ENCODE peak calls at places on chromosomes 12 and 14, in nine cellular contexts. A is uterus, U is choroid plexus epithelial cell, Z is Peyer's patch, B is glutamatergic neuron, P is esophagus squamous epithelium, G is astrocyte, W is nephron progenitor cell, C is fibroblast of lung. V is an unnamed sample.

GRCh38 chr12:109927622-109928021 is 27.5 kb downstream of the TCHP start:
- DNase-seq in U (peak; percentile 69), A (no peak), B (peak; percentile 54), Z (no peak), C (peak; percentile 22), P (no peak), W (peak; percentile 36), G (no peak), V (peak; percentile 45)

GRCh38 chr12:106139422-106140141 is 828 bp upstream of the NUAK1 start:
- DNase-seq in Z (no peak), U (peak; percentile 76), A (peak; percentile 76), B (peak; percentile 70), P (no peak), C (peak; percentile 82), W (peak; percentile 79), G (peak; percentile 64), V (peak; percentile 70)

GRCh38 chr12:58918475-58918874 is 1.8 kb downstream of the LRIG3 start:
- DNase-seq in A (no peak), P (no peak), B (no peak), G (no peak), C (peak; percentile 16), U (no peak), Z (no peak), W (no peak), V (no peak)

GRCh38 chr12:120961604-120962486 is 16.5 kb upstream of the HNF1A start:
- DNase-seq in G (no peak), C (no peak), U (no peak), W (peak; percentile 41), P (no peak), B (no peak), A (no peak), Z (no peak), V (no peak)

GRCh38 chr12:94712852-94713545 is 62.6 kb upstream of the TMCC3 start:
- DNase-seq in Z (no peak), W (no peak), A (no peak), U (no peak), P (no peak), B (no peak), G (no peak), C (no peak), V (no peak)

GRCh38 chr12:52230364-52231281 is 2.4 kb upstream of the KRT7 start:
- DNase-seq in A (no peak), P (no peak), Z (no peak), W (no peak), C (peak; percentile 87), U (peak; percentile 90), B (no peak), G (peak; percentile 82), V (no peak)

GRCh38 chr14:90780519-90780918 is 35.7 kb downstream of the TTC7B start:
- DNase-seq in G (no peak), Z (no peak), A (peak; percentile 4), C (no peak), U (no peak), W (no peak), P (no peak), B (no peak), V (no peak)

GRCh38 chr14:27049611-27050172 is 451.9 kb upstream of the NOVA1 start:
- DNase-seq in A (no peak), P (no peak), U (no peak), B (no peak), C (no peak), W (peak; percentile 3), G (no peak), Z (no peak), V (no peak)

GRCh38 chr12:79360269-79360668 is 330.5 kb downstream of the PAWR start:
- DNase-seq in G (no peak), B (no peak), A (no peak), W (no peak), Z (no peak), P (no peak), C (no peak), U (no peak), V (no peak)

GRCh38 chr12:47107926-47108325 is 28.2 kb upstream of the AMIGO2 start:
- DNase-seq in Z (no peak), B (no peak), P (no peak), G (no peak), A (no peak), C (no peak), U (no peak), W (no peak), V (no peak)

GRCh38 chr12:11882301-11883019 is 188.3 kb upstream of the BCL2L14 start:
- DNase-seq in B (no peak), C (no peak), P (no peak), A (no peak), W (no peak), G (no peak), Z (no peak), U (no peak), V (no peak)

GRCh38 chr14:56648508-56649301 is 69.1 kb downstream of the TMEM260 start:
- DNase-seq in W (no peak), B (no peak), Z (no peak), G (no peak), C (no peak), U (no peak), A (no peak), P (no peak), V (no peak)

GRCh38 chr12:125280482-125281377 is 215.5 kb downstream of the AACS start:
- DNase-seq in P (no peak), A (no peak), G (no peak), Z (no peak), U (no peak), W (no peak), C (no peak), B (peak; percentile 27), V (peak; percentile 36)

DNA sequence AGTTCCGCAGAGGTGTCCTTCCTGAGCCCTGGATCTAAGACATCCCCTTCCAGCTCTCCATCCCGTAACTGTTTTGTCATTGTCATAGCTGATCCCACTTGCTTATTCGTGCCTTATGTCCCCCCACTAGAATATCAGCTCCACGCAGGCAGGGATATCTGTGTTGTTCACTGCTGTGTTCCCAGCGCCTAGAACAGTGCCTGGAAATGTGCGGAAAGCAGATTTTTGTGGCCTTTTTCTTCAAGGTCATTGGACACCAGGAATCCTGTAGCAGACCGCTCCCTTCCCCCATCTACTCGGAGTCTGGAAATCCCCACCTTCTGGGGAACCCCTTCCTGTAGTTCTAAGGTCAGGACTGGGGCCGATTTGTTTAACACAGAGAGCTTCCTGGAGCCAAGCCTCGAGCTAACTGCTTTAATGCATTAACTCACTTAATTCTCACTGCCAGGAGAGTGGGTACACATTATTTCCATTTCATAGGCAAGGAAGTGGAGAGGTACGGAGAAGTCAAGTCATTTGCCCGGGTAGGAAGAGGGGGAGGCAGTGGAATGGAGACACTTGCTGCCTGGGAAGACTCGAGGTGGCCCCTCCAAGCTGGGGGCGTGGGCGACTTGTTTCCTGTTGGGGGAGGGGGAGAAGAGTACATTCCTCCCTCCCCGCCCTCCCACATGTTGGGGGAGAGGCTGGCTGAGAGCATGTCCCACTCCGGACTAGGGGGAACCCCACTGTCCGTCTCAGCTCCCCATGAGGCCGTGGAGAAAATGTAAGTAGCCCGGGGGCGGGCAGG is 1.2 kb upstream of the SH2B3 start:
- DNase-seq in B (no peak), U (peak; percentile 67), P (no peak), A (peak; percentile 45), C (peak; percentile 47), W (peak; percentile 33), G (no peak), Z (peak; percentile 57), V (peak; percentile 72)
- TF ChIP-seq CTCF in B (no peak), U (no peak), P (no peak), A (no peak), C (no peak), W (no peak), G (no peak), Z (no peak), V (no peak)

GRCh38 chr12:49975370-49975761 is 2.6 kb downstream of the AQP6 start:
- DNase-seq in P (no peak), C (no peak), W (no peak), G (no peak), U (no peak), A (no peak), B (no peak), Z (no peak), V (no peak)

GRCh38 chr12:49973361-49973830 is 649 bp downstream of the AQP6 start:
- DNase-seq in Z (no peak), B (no peak), U (no peak), W (no peak), P (no peak), C (no peak), A (no peak), G (no peak), V (no peak)

GRCh38 chr12:49974677-49975369 is 2.1 kb downstream of the AQP6 start:
- DNase-seq in C (no peak), Z (no peak), G (no peak), U (no peak), A (no peak), B (no peak), W (no peak), P (no peak), V (no peak)

GRCh38 chr12:49972641-49973360 is at the start of gene AQP6:
- DNase-seq in U (no peak), A (no peak), Z (no peak), W (no peak), G (no peak), C (no peak), P (no peak), B (no peak), V (no peak)

DNA sequence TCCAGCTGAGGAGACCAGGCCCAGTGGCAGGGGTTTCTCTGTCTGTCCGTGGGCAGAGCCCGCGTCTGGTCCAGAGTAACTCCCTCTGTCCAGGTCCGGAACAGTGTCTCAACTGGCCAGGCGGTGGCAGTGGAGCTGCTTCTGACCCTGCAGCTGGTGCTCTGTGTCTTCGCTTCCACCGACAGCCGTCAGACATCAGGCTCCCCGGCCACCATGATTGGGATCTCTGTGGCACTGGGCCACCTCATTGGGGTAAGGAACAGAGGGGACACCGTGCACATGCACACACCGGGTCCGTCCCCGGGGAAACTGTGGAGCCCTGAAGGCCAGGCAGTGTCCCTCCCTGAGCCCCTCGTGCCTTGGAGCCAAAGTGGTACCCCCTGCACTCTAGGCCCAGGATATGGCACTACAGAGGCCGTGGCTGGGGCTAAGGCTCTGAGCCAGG is 1.5 kb downstream of the AQP6 start:
- DNase-seq in W (peak; percentile 58), B (peak; percentile 77), G (peak; percentile 25), A (peak; percentile 67), P (no peak), Z (no peak), U (peak; percentile 84), C (peak; percentile 51), V (peak; percentile 63)
- TF ChIP-seq CTCF in W (no peak), B (peak; percentile 36), G (peak; percentile 40), A (peak; percentile 60), P (peak; percentile 26), Z (peak; percentile 39), U (peak; percentile 85), C (peak; percentile 61), V (no peak)

DNA sequence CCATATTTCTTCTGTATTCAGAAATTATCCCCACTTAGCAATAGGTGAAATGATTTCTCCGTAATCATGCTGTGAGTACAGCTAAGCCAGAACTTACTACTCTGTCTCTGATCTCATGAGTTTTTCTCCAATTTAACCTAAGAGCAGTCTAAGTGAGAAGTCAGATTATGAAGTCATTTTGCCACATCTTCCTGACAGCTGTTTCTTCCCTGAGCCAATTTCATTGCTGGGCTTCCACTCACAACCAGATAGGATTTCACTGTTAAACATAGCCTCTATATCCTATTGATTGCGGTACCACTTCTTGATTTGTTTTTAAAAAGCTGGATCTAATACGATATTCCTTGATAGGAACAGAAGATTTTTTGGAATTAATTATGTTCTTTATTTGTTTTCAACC is 212.0 kb downstream of the NPAS3 start:
- DNase-seq in A (no peak), W (no peak), G (no peak), P (no peak), Z (no peak), U (no peak), B (no peak), C (no peak), V (no peak)
- TF ChIP-seq CTCF in A (no peak), W (no peak), G (no peak), P (no peak), Z (no peak), U (no peak), B (no peak), C (no peak), V (no peak)

GRCh38 chr14:61894452-61895077 is 132.3 kb downstream of the SNAPC1 start:
- DNase-seq in B (peak; percentile 77), W (peak; percentile 75), G (peak; percentile 32), C (peak; percentile 57), U (peak; percentile 84), Z (peak; percentile 82), A (peak; percentile 15), P (no peak), V (peak; percentile 71)
- TF ChIP-seq CTCF in B (peak; percentile 84), W (peak; percentile 73), G (peak; percentile 75), C (peak; percentile 75), U (peak; percentile 87), Z (peak; percentile 46), A (peak; percentile 19), P (peak; percentile 29), V (peak; percentile 71)